ENCODE peak calls at places on chromosomes 1 and 21, in nine cellular contexts. B, K, L, G, R, X, J, I and S are unnamed samples.

GRCh38 chr1:216314369-216315095 is 108.7 kb downstream of the USH2A start:
- DNase-seq in R (no peak), I (no peak), L (no peak), J (no peak), X (no peak), B (no peak), K (peak; percentile 20), G (peak; percentile 48), S (no peak)

GRCh38 chr1:60427701-60428100 is 354.1 kb upstream of the C1orf87 start:
- DNase-seq in G (no peak), I (no peak), X (no peak), J (no peak), K (no peak), L (no peak), R (no peak), B (no peak), S (no peak)

GRCh38 chr1:186271032-186271431 is 104.0 kb downstream of the TPR start:
- DNase-seq in R (no peak), X (no peak), G (no peak), L (no peak), B (no peak), K (no peak), J (no peak), I (no peak), S (no peak)

GRCh38 chr1:159652506-159652905 is 61.9 kb downstream of the CRP start:
- DNase-seq in R (no peak), K (no peak), G (no peak), B (no peak), J (no peak), I (no peak), L (no peak), X (no peak), S (no peak)

GRCh38 chr1:50329332-50329932 is 93.8 kb downstream of the DMRTA2 start:
- DNase-seq in B (no peak), J (no peak), R (peak; percentile 24), G (no peak), X (peak; percentile 49), K (peak; percentile 56), L (peak; percentile 75), I (no peak), S (no peak)

GRCh38 chr1:157137773-157138219 is 399 bp downstream of the ETV3 start:
- DNase-seq in K (no peak), B (no peak), G (no peak), X (no peak), J (no peak), L (peak; percentile 56), I (no peak), R (no peak), S (no peak)

GRCh38 chr1:221439008-221439733 is 302.7 kb downstream of the DUSP10 start:
- DNase-seq in K (no peak), B (no peak), X (peak; percentile 24), J (no peak), L (no peak), I (no peak), R (no peak), G (peak; percentile 96), S (no peak)

GRCh38 chr1:76285578-76286135 is 211.1 kb downstream of the ST6GALNAC3 start:
- DNase-seq in G (no peak), X (no peak), J (no peak), B (no peak), I (no peak), L (no peak), K (no peak), R (no peak), S (no peak)

GRCh38 chr1:41658444-41659158 is 174.1 kb upstream of the EDN2 start:
- DNase-seq in X (peak; percentile 50), B (no peak), I (no peak), R (no peak), L (peak; percentile 27), G (no peak), J (no peak), K (no peak), S (no peak)

GRCh38 chr1:207748737-207749528 is 2.9 kb upstream of the CD46 start:
- DNase-seq in X (peak; percentile 64), J (no peak), B (no peak), G (no peak), K (no peak), L (no peak), I (no peak), R (no peak), S (no peak)

GRCh38 chr1:56301791-56302190 is 277.6 kb downstream of the PLPP3 start:
- DNase-seq in R (no peak), K (no peak), G (peak; percentile 95), X (no peak), I (no peak), L (no peak), J (no peak), B (no peak), S (no peak)

GRCh38 chr1:169163059-169163458 is 56.6 kb downstream of the ATP1B1 start:
- DNase-seq in L (no peak), R (no peak), I (no peak), X (no peak), G (peak; percentile 30), J (no peak), K (no peak), B (no peak), S (no peak)

GRCh38 chr21:25949701-25950100 is 214.9 kb downstream of the GABPA start:
- DNase-seq in G (no peak), R (no peak), K (no peak), J (no peak), I (no peak), B (no peak), X (no peak), L (no peak), S (no peak)

GRCh38 chr1:22711591-22712501 is 1.2 kb downstream of the EPHB2 start:
- DNase-seq in J (no peak), B (no peak), X (no peak), I (no peak), R (no peak), G (peak; percentile 39), K (peak; percentile 17), L (peak; percentile 65), S (no peak)

GRCh38 chr21:46457801-46458314 is 833 bp upstream of the DIP2A start:
- DNase-seq in K (peak; percentile 37), L (no peak), X (peak; percentile 44), J (peak; percentile 79), B (no peak), I (peak; percentile 22), R (peak; percentile 69), G (peak; percentile 40), S (peak; percentile 30)

GRCh38 chr1:45954401-45954847 is 151.0 kb downstream of the MAST2 start:
- DNase-seq in K (peak; percentile 27), L (no peak), I (no peak), R (peak; percentile 33), X (no peak), J (no peak), B (no peak), G (peak; percentile 82), S (no peak)

GRCh38 chr1:84736944-84737343 is 46.7 kb upstream of the SSX2IP start:
- DNase-seq in X (no peak), J (no peak), I (no peak), L (no peak), B (no peak), G (no peak), R (no peak), K (no peak), S (no peak)

GRCh38 chr1:117268926-117269378 is 58.2 kb upstream of the VTCN1 start:
- DNase-seq in J (no peak), K (peak; percentile 19), I (no peak), L (no peak), G (no peak), X (peak; percentile 24), B (no peak), R (no peak), S (no peak)

GRCh38 chr1:169604781-169605560 is 18.7 kb upstream of the F5 start:
- DNase-seq in G (no peak), B (no peak), X (peak; percentile 69), J (no peak), R (no peak), I (no peak), L (no peak), K (no peak), S (no peak)

GRCh38 chr21:46082638-46083270 is 15.2 kb upstream of the COL6A2 start:
- DNase-seq in K (no peak), B (no peak), L (peak; percentile 13), I (no peak), J (peak; percentile 51), X (no peak), G (no peak), R (no peak), S (no peak)

GRCh38 chr1:7300893-7301292 is 470.2 kb upstream of the VAMP3 start:
- DNase-seq in I (no peak), B (no peak), K (no peak), R (no peak), G (peak; percentile 98), X (no peak), J (no peak), L (no peak), S (no peak)
- H3K4me1 ChIP-seq in I (no peaks in the 10 kb centered on the region), B (no peaks in the 10 kb centered on the region), K (no peaks in the 10 kb centered on the region), R (no peaks in the 10 kb centered on the region), G (peaks cover 18% of the 10 kb centered on the region), X (no peaks in the 10 kb centered on the region), J (peaks cover 4% of the 10 kb centered on the region), L (peaks cover 2% of the 10 kb centered on the region), S (peaks cover 32% of the 10 kb centered on the region)

DNA sequence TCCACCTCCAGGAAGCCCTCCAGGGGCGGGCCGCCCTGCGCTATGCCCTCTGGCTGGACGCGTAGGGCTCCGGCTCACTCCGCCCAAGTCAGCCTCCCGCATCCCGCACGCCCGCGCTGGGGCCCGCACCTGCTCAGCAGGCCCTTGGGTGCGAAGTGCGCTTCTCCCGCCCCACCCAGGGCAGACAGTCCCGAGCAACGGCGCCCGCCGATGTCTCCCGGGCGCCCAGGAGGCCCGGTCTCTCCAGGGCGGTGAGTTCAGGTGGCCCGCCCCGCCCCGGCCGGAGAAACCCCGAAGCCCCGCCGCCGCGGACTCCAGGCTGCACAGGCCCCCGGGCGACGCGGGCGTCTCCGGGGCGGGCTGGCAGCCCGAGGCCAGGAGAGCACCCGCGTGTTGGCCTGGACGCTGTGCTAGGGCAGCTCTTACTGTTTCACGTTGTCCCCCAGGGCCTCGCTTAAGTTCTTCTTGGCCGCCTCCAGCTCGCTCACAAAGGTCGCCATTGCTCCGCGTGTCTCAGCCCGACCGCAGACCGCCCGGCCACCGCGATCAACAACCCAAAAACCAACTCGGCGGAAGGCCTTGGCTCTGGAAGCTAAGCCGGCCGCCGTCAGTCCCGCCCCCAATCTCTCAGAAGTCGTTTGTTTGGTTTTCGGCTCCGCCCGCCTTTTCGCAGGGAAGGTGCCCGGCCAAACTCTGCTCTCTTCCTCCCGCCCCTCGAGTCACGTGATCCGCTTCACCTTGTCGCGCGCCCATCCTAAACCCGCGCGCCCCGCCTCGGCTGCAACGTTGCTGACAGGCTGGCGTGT is at the start of gene TADA1:
- DNase-seq in L (peak; percentile 98), K (peak; percentile 99), G (peak; percentile 96), R (peak; percentile 96), B (peak; percentile 98), X (peak; percentile 99), I (peak; percentile 99), J (peak; percentile 98), S (peak; percentile 98)
- TF ChIP-seq POLR2A in L (peak; percentile 54), K (peak; percentile 88), G (no peak), R (peak; percentile 84), B (peak; percentile 65), X (peak; percentile 73), I (peak; percentile 69), J (no peak), S (no peak)

GRCh38 chr1:36457691-36458090 is 6.5 kb downstream of the MRPS15 start:
- DNase-seq in R (no peak), G (no peak), L (no peak), J (no peak), X (peak; percentile 58), K (no peak), B (no peak), I (no peak), S (no peak)
- H3K36me3 ChIP-seq in R (peaks cover 84% of the 10 kb centered on the region), G (peaks cover 49% of the 10 kb centered on the region), L (no peaks in the 10 kb centered on the region), J (peaks cover 7% of the 10 kb centered on the region), X (peaks cover 54% of the 10 kb centered on the region), K (no peaks in the 10 kb centered on the region), B (no peaks in the 10 kb centered on the region), I (peaks cover 4% of the 10 kb centered on the region), S (peaks cover 90% of the 10 kb centered on the region)

GRCh38 chr1:155974208-155975165 is 3.9 kb downstream of the ARHGEF2 start:
- DNase-seq in L (no peak), G (no peak), J (no peak), R (no peak), X (no peak), B (no peak), K (no peak), I (no peak), S (no peak)
- H3K4me1 ChIP-seq in L (no peaks in the 10 kb centered on the region), G (peaks cover 45% of the 10 kb centered on the region), J (peaks cover 53% of the 10 kb centered on the region), R (peaks cover 58% of the 10 kb centered on the region), X (peaks cover 85% of the 10 kb centered on the region), B (peaks cover 29% of the 10 kb centered on the region), K (peaks cover 53% of the 10 kb centered on the region), I (no peaks in the 10 kb centered on the region), S (peaks cover 92% of the 10 kb centered on the region)